ENCODE peak calls at places on chromosomes 2 and 18, in nine cellular contexts. L, E, K, V, D, I, Y, C and Z are unnamed samples.

GRCh38 chr18:42683094-42683493 is 432.4 kb downstream of the RIT2 start:
- DNase-seq in V (no peak), E (no peak), Y (no peak), K (no peak), I (no peak), L (no peak), D (no peak), C (no peak), Z (no peak)

GRCh38 chr18:32683044-32683443 is 89.8 kb downstream of the KLHL14 start:
- DNase-seq in D (no peak), E (no peak), I (no peak), Y (no peak), L (no peak), K (no peak), C (no peak), V (no peak), Z (no peak)

GRCh38 chr2:111624401-111625156 is 259.4 kb downstream of the ANAPC1 start:
- DNase-seq in Y (no peak), E (no peak), I (no peak), D (no peak), L (no peak), C (no peak), K (no peak), V (peak; percentile 91), Z (no peak)

GRCh38 chr2:85997016-85997970 is 108.4 kb downstream of the POLR1A start:
- DNase-seq in E (no peak), D (peak; percentile 84), V (peak; percentile 89), C (no peak), L (no peak), I (no peak), K (no peak), Y (no peak), Z (no peak)

GRCh38 chr2:126864861-126865260 is 33.8 kb upstream of the TEX51 start:
- DNase-seq in C (no peak), K (no peak), V (peak; percentile 6), D (no peak), I (no peak), Y (no peak), E (no peak), L (no peak), Z (no peak)

GRCh38 chr2:46434851-46435273 is 44.5 kb upstream of the TMEM247 start:
- DNase-seq in C (no peak), E (no peak), D (no peak), Y (no peak), K (no peak), V (peak; percentile 94), I (no peak), L (no peak), Z (no peak)

GRCh38 chr2:132668986-132669853 is 785 bp downstream of the LYPD1 start:
- DNase-seq in L (no peak), I (peak; percentile 59), E (no peak), C (no peak), Y (no peak), V (peak; percentile 13), D (no peak), K (no peak), Z (no peak)

GRCh38 chr2:216574046-216574445 is 59.2 kb upstream of the IGFBP2 start:
- DNase-seq in L (no peak), K (no peak), Y (no peak), E (no peak), D (no peak), C (no peak), I (peak; percentile 54), V (peak; percentile 75), Z (no peak)

GRCh38 chr2:127052771-127053691 is 53.9 kb downstream of the BIN1 start:
- DNase-seq in L (no peak), V (no peak), D (no peak), I (peak; percentile 31), C (no peak), Y (no peak), E (no peak), K (peak; percentile 41), Z (no peak)

GRCh38 chr2:188380280-188380679 is 88.6 kb downstream of the GULP1 start:
- DNase-seq in L (no peak), V (no peak), Y (no peak), I (no peak), C (no peak), D (no peak), E (no peak), K (no peak), Z (no peak)